ENCODE peak calls at places on chromosomes 13 and 19, in seven cellular contexts. E is cardiac muscle cell, Q is omental fat pad, W is substantia nigra, D is endothelial cell, Y is LoVo, Z is RWPE1. F is an unnamed sample.
A peak's percentile ranks its signal among the peaks of the same experiment; 100 is the strongest.

GRCh38 chr19:58395979-58396627 is 647 bp downstream of the RNF225 start:
- DNase-seq in E (peak; percentile 35), Q (no peak), D (no peak), W (no peak), Y (no peak), Z (no peak), F (no peak)

GRCh38 chr13:111399776-111400505 is 79.5 kb downstream of the TEX29 start:
- DNase-seq in W (no peak), Q (no peak), E (no peak), D (no peak), Y (no peak), Z (no peak), F (no peak)

GRCh38 chr13:99808786-99809185 is 162.8 kb downstream of the ZIC5 start:
- DNase-seq in Z (no peak), Y (no peak), W (no peak), Q (no peak), D (no peak), E (no peak), F (no peak)

GRCh38 chr13:39148513-39148961 is 110.3 kb downstream of the NHLRC3 start:
- DNase-seq in Y (peak; percentile 37), Z (peak; percentile 69), W (no peak), Q (no peak), E (peak; percentile 90), D (no peak), F (peak; percentile 40)

GRCh38 chr19:33473644-33474305 is 47.8 kb downstream of the PEPD start:
- DNase-seq in E (peak; percentile 21), Q (no peak), D (no peak), W (no peak), Y (peak; percentile 10), Z (peak; percentile 15), F (peak; percentile 41)

GRCh38 chr19:17337675-17338439 is 504 bp downstream of the GTPBP3 start:
- DNase-seq in W (no peak), Q (no peak), D (no peak), Y (peak; percentile 33), Z (peak; percentile 55), E (no peak), F (peak; percentile 64)

GRCh38 chr13:44259045-44260042 is 114.3 kb upstream of the SERP2 start:
- DNase-seq in E (peak; percentile 66), D (no peak), W (no peak), Z (peak; percentile 25), Q (no peak), Y (no peak), F (no peak)

GRCh38 chr19:9073806-9074205 is 13.1 kb upstream of the OR1M1 start:
- DNase-seq in Y (no peak), D (no peak), Q (no peak), E (no peak), Z (no peak), W (no peak), F (no peak)

GRCh38 chr13:97548138-97548537 is 114.2 kb downstream of the RAP2A start:
- DNase-seq in Q (no peak), W (no peak), E (no peak), Y (no peak), D (no peak), Z (no peak), F (no peak)

GRCh38 chr19:5037936-5038335 is 69.0 kb downstream of the KDM4B start:
- DNase-seq in Y (no peak), E (no peak), W (no peak), Z (no peak), Q (no peak), D (no peak), F (no peak)

GRCh38 chr13:29908411-29908810 is 58.0 kb upstream of the UBL3 start:
- DNase-seq in Q (no peak), Z (peak; percentile 39), Y (no peak), E (peak; percentile 56), D (no peak), W (no peak), F (peak; percentile 87)

GRCh38 chr19:39430675-39431593 is 4.8 kb downstream of the RPS16 start:
- DNase-seq in E (peak; percentile 98), W (no peak), Y (peak; percentile 67), D (no peak), Z (peak; percentile 83), Q (no peak), F (no peak)

GRCh38 chr13:39676315-39676876 is 20.9 kb downstream of the COG6 start:
- DNase-seq in Q (no peak), Z (peak; percentile 13), W (no peak), Y (peak; percentile 47), E (peak; percentile 74), D (no peak), F (peak; percentile 30)

GRCh38 chr13:26485786-26486185 is 71.7 kb upstream of the WASF3 start:
- DNase-seq in Y (no peak), W (no peak), D (no peak), E (no peak), Q (no peak), Z (no peak), F (peak; percentile 65)

GRCh38 chr19:7109678-7110289 is 40.3 kb downstream of the ZNF557 start:
- DNase-seq in Y (no peak), W (no peak), Q (no peak), D (no peak), Z (no peak), E (peak; percentile 50), F (peak; percentile 66)

GRCh38 chr13:75467009-75467728 is 14.8 kb downstream of the TBC1D4 start:
- DNase-seq in Y (no peak), E (no peak), Q (no peak), D (no peak), W (no peak), Z (no peak), F (no peak)

GRCh38 chr19:47253467-47253881 is 2.9 kb upstream of the CCDC9 start:
- DNase-seq in Z (no peak), Y (no peak), D (no peak), E (peak; percentile 67), W (no peak), Q (no peak), F (no peak)

GRCh38 chr13:106899444-106899843 is 331.5 kb upstream of the ARGLU1 start:
- DNase-seq in Z (no peak), E (no peak), W (no peak), Y (no peak), Q (no peak), D (no peak), F (no peak)

GRCh38 chr19:48400018-48400742 is 6.7 kb downstream of the GRIN2D start:
- DNase-seq in Q (no peak), Y (peak; percentile 6), D (peak; percentile 55), W (no peak), E (peak; percentile 75), Z (no peak), F (peak; percentile 92)

GRCh38 chr13:61040180-61040579 is 375.5 kb downstream of the PCDH20 start:
- DNase-seq in E (no peak), Q (no peak), Y (no peak), Z (no peak), D (no peak), W (no peak), F (no peak)

GRCh38 chr19:10975374-10976036 is 14.7 kb downstream of the SMARCA4 start:
- DNase-seq in Y (no peak), Q (no peak), W (no peak), D (no peak), E (peak; percentile 84), Z (no peak), F (peak; percentile 84)

GRCh38 chr19:46299004-46299509 is 2.2 kb downstream of the HIF3A start:
- DNase-seq in Z (peak; percentile 93), Q (peak; percentile 98), W (peak; percentile 86), D (no peak), Y (peak; percentile 94), E (peak; percentile 97), F (peak; percentile 87)

GRCh38 chr13:36133950-36134349 is 2.8 kb upstream of the DCLK1 start:
- DNase-seq in D (no peak), Z (no peak), Q (no peak), W (no peak), Y (no peak), E (peak; percentile 49), F (no peak)

GRCh38 chr13:51585234-51585672 is 991 bp downstream of the WDFY2 start:
- DNase-seq in W (no peak), Z (no peak), D (no peak), Y (no peak), E (peak; percentile 45), Q (no peak), F (no peak)

GRCh38 chr19:15137777-15138176 is 30.6 kb downstream of the SYDE1 start:
- DNase-seq in Q (no peak), D (no peak), E (no peak), Z (no peak), Y (no peak), W (no peak), F (no peak)

GRCh38 chr13:79678100-79678499 is 197.1 kb downstream of the NDFIP2 start:
- DNase-seq in E (peak; percentile 23), Y (no peak), Z (no peak), Q (no peak), D (no peak), W (no peak), F (no peak)

GRCh38 chr19:31255174-31255862 is 93.9 kb downstream of the TSHZ3 start:
- DNase-seq in E (no peak), W (no peak), D (no peak), Y (no peak), Z (no peak), Q (no peak), F (no peak)

GRCh38 chr13:45468676-45469075 is 3.9 kb downstream of the COG3 start:
- DNase-seq in W (no peak), Z (no peak), Q (no peak), D (no peak), Y (no peak), E (no peak), F (no peak)

GRCh38 chr13:91017031-91017668 is 330.3 kb upstream of the MIR17HG start:
- DNase-seq in Z (peak; percentile 57), D (peak; percentile 60), Y (peak; percentile 50), E (peak; percentile 58), Q (no peak), W (no peak), F (peak; percentile 73)

GRCh38 chr13:91135376-91135775 is 212.1 kb upstream of the MIR17HG start:
- DNase-seq in Y (no peak), D (no peak), Q (no peak), Z (no peak), E (no peak), W (no peak), F (no peak)

GRCh38 chr19:34313188-34313587 is 51.8 kb upstream of the GPI start:
- DNase-seq in E (peak; percentile 84), W (no peak), Q (no peak), D (no peak), Z (peak; percentile 67), Y (no peak), F (peak; percentile 68)

F was measured in AG20443.